ENCODE peak calls at places on chromosomes 3 and 15, in four cellular contexts. C is epithelial cell of proximal tubule, Y is GM06990, G is iPS-NIHi11. I is an unnamed sample.
A peak's percentile ranks its signal among the peaks of the same experiment; 100 is the strongest.

GRCh38 chr3:77412591-77412990 is 372.7 kb downstream of the ROBO2 start:
- DNase-seq in C (no peak), Y (no peak), G (no peak), I (no peak)

GRCh38 chr15:88782465-88782864 is 20.8 kb upstream of the ACAN start:
- DNase-seq in C (no peak), Y (no peak), G (no peak), I (no peak)

GRCh38 chr15:33720952-33721351 is 247.3 kb upstream of the CHRM5 start:
- DNase-seq in C (no peak), Y (no peak), G (no peak), I (no peak)

GRCh38 chr3:39208463-39209055 is 16.2 kb upstream of the XIRP1 start:
- DNase-seq in C (peak; percentile 4), Y (no peak), G (peak; percentile 72), I (peak; percentile 34)

GRCh38 chr3:10437995-10438901 is 67.1 kb downstream of the ATP2B2 start:
- DNase-seq in C (no peak), Y (no peak), G (no peak), I (no peak)

GRCh38 chr15:95608371-95608770 is 722.1 kb upstream of the NR2F2 start:
- DNase-seq in C (no peak), Y (no peak), G (no peak), I (no peak)

GRCh38 chr3:116517308-116517707 is 72.0 kb upstream of the LSAMP start:
- DNase-seq in C (no peak), Y (no peak), G (peak; percentile 29), I (no peak)

GRCh38 chr3:169659858-169660614 is 3.5 kb downstream of the MECOM start:
- DNase-seq in C (no peak), Y (no peak), G (no peak), I (no peak)

GRCh38 chr3:180252683-180253082 is 215.9 kb upstream of the PEX5L start:
- DNase-seq in C (no peak), Y (no peak), G (no peak), I (no peak)

GRCh38 chr3:146550743-146551510 is 6.5 kb upstream of the PLSCR1 start:
- DNase-seq in C (no peak), Y (no peak), G (no peak), I (no peak)

GRCh38 chr3:141345951-141346817 is 22.1 kb upstream of the ZBTB38 start:
- DNase-seq in C (no peak), Y (no peak), G (no peak), I (no peak)

GRCh38 chr3:100710355-100711198 is 1.3 kb downstream of the TFG start:
- DNase-seq in C (peak; percentile 22), Y (peak; percentile 35), G (peak; percentile 48), I (no peak)

I was measured in hypothalamus.